ENCODE peak calls at places on chromosomes 6 and 20, in eight cellular contexts. A, N, B, J, S, K, M and Z are unnamed samples.

GRCh38 chr6:16670617-16671051 is 90.6 kb downstream of the ATXN1 start:
- DNase-seq in A (no peak), N (no peak), B (no peak), J (no peak), S (no peak), K (no peak), M (no peak), Z (no peak)

GRCh38 chr20:2967841-2968240 is 75.6 kb upstream of the GNRH2 start:
- DNase-seq in A (no peak), N (no peak), B (no peak), J (no peak), S (no peak), K (no peak), M (no peak), Z (no peak)

GRCh38 chr20:41443667-41444066 is 77.0 kb upstream of the EMILIN3 start:
- DNase-seq in A (no peak), N (no peak), B (no peak), J (no peak), S (no peak), K (no peak), M (no peak), Z (no peak)

GRCh38 chr6:1461207-1461606 is 71.8 kb downstream of the FOXF2 start:
- DNase-seq in A (no peak), N (no peak), B (no peak), J (no peak), S (no peak), K (no peak), M (no peak), Z (no peak)

GRCh38 chr6:21856096-21856825 is 262.7 kb downstream of the SOX4 start:
- DNase-seq in A (no peak), N (no peak), B (no peak), J (no peak), S (no peak), K (no peak), M (no peak), Z (no peak)

GRCh38 chr6:28124350-28124970 is at the start of gene ZSCAN16:
- DNase-seq in A (peak), N (peak), B (peak), J (peak), S (peak), K (peak), M (peak), Z (peak)

GRCh38 chr6:170259301-170259700 is 31.6 kb downstream of the DLL1 start:
- DNase-seq in A (no peak), N (no peak), B (no peak), J (no peak), S (no peak), K (no peak), M (no peak), Z (no peak)

GRCh38 chr6:42166444-42167141 is 6.6 kb upstream of the GUCA1A start:
- DNase-seq in A (no peak), N (peak), B (peak), J (peak), S (peak), K (peak), M (peak), Z (peak)

GRCh38 chr6:142822882-142823578 is 121.9 kb downstream of the HIVEP2 start:
- DNase-seq in A (no peak), N (no peak), B (no peak), J (no peak), S (no peak), K (no peak), M (no peak), Z (no peak)

GRCh38 chr6:69704916-69705315 is 91.9 kb downstream of the LMBRD1 start:
- DNase-seq in A (no peak), N (no peak), B (no peak), J (no peak), S (no peak), K (no peak), M (no peak), Z (no peak)

GRCh38 chr20:62377615-62378085 is 9.3 kb upstream of the RPS21 start:
- DNase-seq in A (no peak), N (peak), B (no peak), J (no peak), S (no peak), K (no peak), M (no peak), Z (no peak)

GRCh38 chr6:5128351-5128750 is 43.2 kb downstream of the PPP1R3G start:
- DNase-seq in A (peak), N (no peak), B (no peak), J (no peak), S (no peak), K (no peak), M (no peak), Z (no peak)

GRCh38 chr6:89048985-89049384 is 31.6 kb upstream of the PNRC1 start:
- DNase-seq in A (no peak), N (no peak), B (no peak), J (no peak), S (no peak), K (no peak), M (no peak), Z (no peak)

GRCh38 chr6:168616807-168617756 is 176.1 kb downstream of the SMOC2 start:
- DNase-seq in A (peak), N (no peak), B (no peak), J (no peak), S (no peak), K (no peak), M (no peak), Z (peak)

GRCh38 chr6:40276176-40276575 is 311.0 kb downstream of the LRFN2 start:
- DNase-seq in A (no peak), N (no peak), B (no peak), J (no peak), S (no peak), K (no peak), M (no peak), Z (no peak)

GRCh38 chr6:107626645-107627044 is 136.7 kb downstream of the SOBP start:
- DNase-seq in A (no peak), N (no peak), B (no peak), J (no peak), S (no peak), K (no peak), M (no peak), Z (no peak)

GRCh38 chr6:5516036-5516435 is 254.7 kb downstream of the FARS2 start:
- DNase-seq in A (no peak), N (no peak), B (no peak), J (no peak), S (no peak), K (no peak), M (no peak), Z (no peak)